ENCODE peak calls at places on chromosome 21, in four cellular contexts. U is stimulated activated CD8-positive, alpha-beta memory T cell treated with anti-CD3 and anti-CD28 coated beads, Interleukin-4, amount 100 ng/mL, for 1 hour; V is lower lobe of right lung; A is HEK293T. E is an unnamed sample.

GRCh38 chr21:23740463-23740862 is 1866.8 kb downstream of the MRPL39 start:
- DNase-seq in A (no peak), U (no peak), V (no peak), E (no peak)

GRCh38 chr21:46150491-46151121 is 4.8 kb downstream of the FTCD start:
- DNase-seq in U (no peak), A (no peak), V (no peak), E (peak; percentile 42)

GRCh38 chr21:28464095-28464494 is 528.6 kb downstream of the LTN1 start:
- DNase-seq in V (no peak), U (no peak), A (no peak), E (no peak)

GRCh38 chr21:25039461-25040380 is 567.6 kb downstream of the MRPL39 start:
- DNase-seq in U (no peak), A (no peak), V (no peak), E (no peak)

GRCh38 chr21:18801468-18801867 is 397.9 kb upstream of the TMPRSS15 start:
- DNase-seq in V (no peak), U (no peak), A (no peak), E (no peak)

GRCh38 chr21:45326169-45326833 is 38.6 kb upstream of the POFUT2 start:
- DNase-seq in A (no peak), V (peak; percentile 39), U (no peak), E (peak; percentile 46)

GRCh38 chr21:42358261-42358660 is 7.5 kb upstream of the TFF2 start:
- DNase-seq in A (no peak), V (no peak), U (no peak), E (peak; percentile 56)

GRCh38 chr21:45264919-45265515 is 22.7 kb downstream of the POFUT2 start:
- DNase-seq in U (no peak), A (no peak), V (no peak), E (no peak)

GRCh38 chr21:21262048-21262447 is 263.8 kb downstream of the NCAM2 start:
- DNase-seq in U (no peak), V (no peak), A (no peak), E (no peak)

GRCh38 chr21:37562920-37563640 is 196.5 kb downstream of the DYRK1A start:
- DNase-seq in A (no peak), V (peak; percentile 57), U (no peak), E (no peak)

GRCh38 chr21:14119038-14119437 is 91.7 kb downstream of the LIPI start:
- DNase-seq in V (no peak), A (no peak), U (no peak), E (no peak)

GRCh38 chr21:41360072-41360821 is 1.6 kb upstream of the MX2 start:
- DNase-seq in U (no peak), A (no peak), V (no peak), E (peak; percentile 83)